ENCODE peak calls at places on chromosome 5, in five cellular contexts. Q is WTC11, O is NCI-H1694, M is fibroblast of the conjunctiva, Z is epithelial cell of esophagus. L is an unnamed sample.

GRCh38 chr5:94811341-94811740 is 192.9 kb downstream of the SLF1 start:
- DNase-seq in O (no peak), M (no peak), Z (no peak), Q (no peak), L (no peak)

GRCh38 chr5:143652104-143652700 is 159.8 kb upstream of the HMHB1 start:
- DNase-seq in Q (no peak), O (no peak), M (no peak), Z (peak), L (peak)

GRCh38 chr5:133371371-133372155 is 240.8 kb downstream of the FSTL4 start:
- DNase-seq in Q (no peak), Z (peak), M (no peak), O (no peak), L (no peak)

GRCh38 chr5:7261049-7261448 is 134.9 kb upstream of the ADCY2 start:
- DNase-seq in O (peak), Q (peak), M (peak), Z (peak), L (peak)

GRCh38 chr5:73625905-73626811 is at the start of gene ARHGEF28:
- DNase-seq in Z (peak), O (no peak), Q (peak), M (no peak), L (no peak)

GRCh38 chr5:160555836-160556660 is 134.4 kb downstream of the PTTG1 start:
- DNase-seq in Z (peak), Q (no peak), O (no peak), M (no peak), L (peak)

GRCh38 chr5:31962928-31963327 is 211.2 kb downstream of the GOLPH3 start:
- DNase-seq in Q (no peak), O (no peak), M (no peak), Z (peak), L (peak)

GRCh38 chr5:139390639-139391569 is 1.2 kb upstream of the MZB1 start:
- DNase-seq in Q (no peak), Z (no peak), O (no peak), M (no peak), L (no peak)

GRCh38 chr5:6760636-6761035 is 47.4 kb downstream of the TENT4A start:
- DNase-seq in O (no peak), Z (no peak), Q (no peak), M (no peak), L (no peak)

GRCh38 chr5:776862-777711 is 7.4 kb downstream of the ZDHHC11B start:
- DNase-seq in Z (no peak), O (no peak), Q (no peak), M (no peak), L (no peak)

GRCh38 chr5:77168884-77169254 is 41.6 kb upstream of the PDE8B start:
- DNase-seq in O (no peak), Q (no peak), M (no peak), Z (peak), L (peak)

GRCh38 chr5:163889369-163889768 is 383.9 kb downstream of the MAT2B start:
- DNase-seq in Z (no peak), Q (no peak), O (no peak), M (peak), L (no peak)

GRCh38 chr5:142679744-142680143 is 6.1 kb downstream of the FGF1 start:
- DNase-seq in O (no peak), Z (no peak), Q (no peak), M (no peak), L (no peak)

GRCh38 chr5:62575556-62575955 is 3.1 kb upstream of the LRRC70 start:
- DNase-seq in Q (no peak), Z (no peak), O (no peak), M (no peak), L (no peak)

GRCh38 chr5:139422307-139422893 is 16.9 kb downstream of the DNAJC18 start:
- DNase-seq in O (peak), Q (no peak), Z (peak), M (peak), L (peak)

GRCh38 chr5:15585128-15585527 is 85.1 kb downstream of the FBXL7 start:
- DNase-seq in Q (no peak), Z (no peak), O (no peak), M (no peak), L (no peak)

GRCh38 chr5:146662229-146662628 is 146.2 kb upstream of the GPR151 start:
- DNase-seq in O (no peak), M (no peak), Z (peak), Q (no peak), L (peak)

GRCh38 chr5:17127743-17128231 is 89.6 kb upstream of the BASP1 start:
- DNase-seq in M (no peak), Q (no peak), O (no peak), Z (peak), L (peak)